ENCODE peak calls at places on chromosomes 12 and 14, in four cellular contexts. M is HepG2, N is K562, G is IMR-90. D is an unnamed sample.

GRCh38 chr12:121538699-121539061 is 42.1 kb downstream of the KDM2B start:
- DNase-seq in M (peak), N (no peak), G (peak), D (peak)

GRCh38 chr12:119940881-119941280 is 48.2 kb upstream of the BICDL1 start:
- DNase-seq in N (no peak), M (peak), G (peak), D (peak)

GRCh38 chr12:79547735-79548347 is 142.9 kb downstream of the PAWR start:
- DNase-seq in M (peak), N (peak), G (peak), D (peak)

GRCh38 chr12:27198036-27198435 is 46.0 kb upstream of the STK38L start:
- DNase-seq in G (peak), N (no peak), M (no peak), D (no peak)

GRCh38 chr12:108696111-108696995 is 35.0 kb downstream of the CORO1C start:
- DNase-seq in G (peak), M (no peak), N (peak), D (no peak)

GRCh38 chr12:109963743-109964429 is 32.3 kb downstream of the GIT2 start:
- DNase-seq in N (no peak), M (no peak), G (peak), D (no peak)

GRCh38 chr12:76259660-76260389 is 88.4 kb downstream of the BBS10 start:
- DNase-seq in M (no peak), G (peak), N (no peak), D (no peak)

GRCh38 chr14:33564774-33565630 is 385.9 kb downstream of the EGLN3 start:
- DNase-seq in M (peak), G (peak), N (peak), D (no peak)

GRCh38 chr14:53331247-53331646 is 178.1 kb upstream of the DDHD1 start:
- DNase-seq in M (no peak), G (peak), N (no peak), D (no peak)

GRCh38 chr12:93540506-93540905 is 32.0 kb upstream of the SOCS2 start:
- DNase-seq in M (no peak), G (no peak), N (no peak), D (no peak)

GRCh38 chr12:116456683-116457082 is 102.5 kb upstream of the MAP1LC3B2 start:
- DNase-seq in G (no peak), M (no peak), N (no peak), D (no peak)

GRCh38 chr12:57614178-57614947 is 3.1 kb downstream of the ARHGEF25 start:
- DNase-seq in M (no peak), G (peak), N (peak), D (peak)

GRCh38 chr14:65361920-65362319 is 50.6 kb upstream of the FUT8 start:
- DNase-seq in G (peak), N (no peak), M (no peak), D (no peak)

GRCh38 chr14:97441740-97442362 is 644.7 kb downstream of the VRK1 start:
- DNase-seq in G (no peak), N (no peak), M (no peak), D (no peak)

GRCh38 chr12:77032406-77032805 is 33.0 kb downstream of the E2F7 start:
- DNase-seq in N (no peak), G (peak), M (no peak), D (no peak)

GRCh38 chr12:83476006-83476405 is 789.3 kb downstream of the TMTC2 start:
- DNase-seq in N (no peak), G (no peak), M (no peak), D (no peak)

GRCh38 chr12:13170892-13171490 is 25.5 kb upstream of the EMP1 start:
- DNase-seq in M (no peak), N (no peak), G (peak), D (no peak)

GRCh38 chr14:20494935-20495766 is 10.2 kb upstream of the RNASE10 start:
- DNase-seq in M (no peak), G (peak), N (no peak), D (no peak)

DNA sequence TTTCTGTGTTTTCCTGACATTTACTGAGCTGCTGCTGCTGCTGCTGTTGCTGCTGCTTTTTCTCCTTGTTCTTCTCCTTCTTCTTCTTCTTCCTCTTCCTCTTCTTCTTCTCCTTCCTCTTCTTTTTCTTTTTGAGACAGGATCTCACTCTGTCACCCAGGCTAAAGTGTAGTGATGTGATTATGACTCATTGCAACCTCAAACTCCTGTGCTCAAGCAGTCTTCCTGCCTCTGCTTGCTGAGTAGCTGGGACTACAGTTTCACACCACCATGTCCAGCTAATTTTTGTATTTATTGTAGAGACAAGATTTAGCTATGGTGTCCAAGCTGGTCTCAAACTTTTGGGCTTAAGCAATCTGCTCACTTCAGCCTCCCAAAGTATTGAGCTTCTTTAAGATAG is 95.8 kb downstream of the TMTC3 start:
- DNase-seq in G (peak), N (no peak), M (no peak), D (no peak)
- TF ChIP-seq RAD21 in G (no peak), N (no peak), M (no peak), D (no peak)

GRCh38 chr14:32494566-32495434 is 165.7 kb downstream of the AKAP6 start:
- DNase-seq in N (no peak), M (no peak), G (peak), D (no peak)
- TF ChIP-seq MAZ in N (no peak), M (no peak), G (no peak), D (no peak)

DNA sequence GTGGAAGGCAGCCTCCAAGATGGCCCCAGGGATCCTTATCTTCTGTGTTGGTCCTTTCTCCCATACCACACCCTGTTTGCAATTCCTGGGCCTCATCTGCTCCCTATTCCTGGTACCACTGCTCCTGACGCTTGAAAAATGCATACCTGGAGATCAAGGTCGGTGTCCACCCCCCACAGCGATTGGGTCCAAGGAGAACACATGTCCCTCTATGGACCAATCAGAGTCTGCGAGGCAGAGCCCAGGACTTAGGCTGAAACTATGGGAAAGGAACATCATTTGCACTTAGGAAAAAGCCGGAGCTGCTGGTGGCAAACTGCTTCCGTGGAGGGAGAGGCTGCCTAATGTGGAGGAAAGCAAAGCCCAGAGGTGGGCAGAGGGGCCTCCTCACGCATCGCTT is 33.3 kb upstream of the ITPK1 start:
- DNase-seq in G (no peak), N (peak), M (no peak), D (no peak)
- TF ChIP-seq RAD21 in G (no peak), N (no peak), M (no peak), D (no peak)

GRCh38 chr14:91305650-91306431 is 61.3 kb upstream of the GPR68 start:
- DNase-seq in M (no peak), N (no peak), G (no peak), D (no peak)

GRCh38 chr14:91302391-91302790 is 57.9 kb upstream of the GPR68 start:
- DNase-seq in G (no peak), M (no peak), N (no peak), D (no peak)

GRCh38 chr14:91303924-91304229 is 59.4 kb upstream of the GPR68 start:
- DNase-seq in M (no peak), G (no peak), N (no peak), D (no peak)

GRCh38 chr14:91300957-91301356 is 56.5 kb upstream of the GPR68 start:
- DNase-seq in M (no peak), G (no peak), N (no peak), D (no peak)

DNA sequence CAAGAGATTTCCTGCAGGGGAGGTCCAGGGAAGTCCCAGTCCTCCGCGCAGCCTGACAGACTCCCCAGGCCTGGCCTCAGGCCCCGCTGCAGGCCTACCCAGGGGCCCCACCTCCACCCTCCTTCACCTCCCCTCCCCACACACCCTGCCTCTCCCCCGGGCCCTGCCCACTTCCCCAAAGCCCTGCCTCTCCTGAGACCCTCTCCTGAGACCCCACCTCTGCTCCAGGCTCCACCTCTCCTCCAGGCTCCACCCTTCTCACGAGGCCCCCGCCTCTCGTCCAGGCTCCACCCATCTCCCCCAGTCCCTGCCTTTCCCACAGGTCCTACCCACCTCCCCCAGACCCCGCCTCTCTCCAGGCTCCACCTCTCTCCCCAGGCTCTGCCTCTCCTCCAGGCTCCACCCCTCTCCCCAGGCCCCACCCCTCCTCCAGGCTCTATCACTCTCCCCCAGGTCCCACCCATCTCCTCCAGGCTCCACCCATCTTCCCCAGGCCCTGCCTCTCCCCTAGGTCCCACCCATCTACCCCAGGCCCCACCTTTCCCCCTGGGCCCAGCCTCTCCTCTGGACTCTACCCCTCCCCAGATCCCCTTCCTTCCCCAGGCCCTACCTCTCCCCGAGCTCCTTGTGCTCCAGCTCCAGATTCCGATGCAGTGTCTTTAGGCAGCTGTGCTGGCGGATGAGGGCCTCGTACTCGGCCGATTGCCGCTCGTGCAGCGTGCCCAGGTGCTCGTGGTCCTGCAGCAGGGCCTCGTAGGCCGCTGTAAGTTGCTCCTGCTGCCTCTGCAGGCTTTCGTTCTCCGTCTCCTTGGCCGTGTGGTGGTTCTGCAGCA is 58.8 kb upstream of the GPR68 start:
- DNase-seq in M (peak), N (peak), G (no peak), D (peak)
- TF ChIP-seq MAZ in M (no peak), N (no peak), G (no peak), D (no peak)

DNA sequence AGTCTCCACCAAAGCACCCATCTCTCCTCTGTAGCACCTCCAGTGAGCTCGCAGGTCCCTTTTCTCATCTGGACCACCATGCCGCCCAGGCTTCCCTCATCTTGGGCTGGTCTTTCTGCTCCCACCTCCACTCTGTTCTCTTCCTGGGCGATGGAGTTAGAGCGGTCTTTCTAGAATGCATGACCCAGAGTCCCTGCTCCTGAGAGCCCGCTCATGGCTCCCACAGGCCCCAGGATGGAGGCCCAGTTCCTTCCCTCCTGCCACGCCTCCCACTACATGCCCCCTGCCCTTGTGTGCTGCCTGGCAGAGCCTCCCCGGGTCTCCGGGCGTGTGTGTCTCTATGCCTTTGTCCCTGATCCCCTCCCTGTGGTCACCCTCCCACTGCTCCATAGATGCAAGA is 100.7 kb upstream of the RTL1 start:
- DNase-seq in M (no peak), N (no peak), G (no peak), D (no peak)
- TF ChIP-seq RAD21 in M (no peak), N (no peak), G (no peak), D (no peak)

DNA sequence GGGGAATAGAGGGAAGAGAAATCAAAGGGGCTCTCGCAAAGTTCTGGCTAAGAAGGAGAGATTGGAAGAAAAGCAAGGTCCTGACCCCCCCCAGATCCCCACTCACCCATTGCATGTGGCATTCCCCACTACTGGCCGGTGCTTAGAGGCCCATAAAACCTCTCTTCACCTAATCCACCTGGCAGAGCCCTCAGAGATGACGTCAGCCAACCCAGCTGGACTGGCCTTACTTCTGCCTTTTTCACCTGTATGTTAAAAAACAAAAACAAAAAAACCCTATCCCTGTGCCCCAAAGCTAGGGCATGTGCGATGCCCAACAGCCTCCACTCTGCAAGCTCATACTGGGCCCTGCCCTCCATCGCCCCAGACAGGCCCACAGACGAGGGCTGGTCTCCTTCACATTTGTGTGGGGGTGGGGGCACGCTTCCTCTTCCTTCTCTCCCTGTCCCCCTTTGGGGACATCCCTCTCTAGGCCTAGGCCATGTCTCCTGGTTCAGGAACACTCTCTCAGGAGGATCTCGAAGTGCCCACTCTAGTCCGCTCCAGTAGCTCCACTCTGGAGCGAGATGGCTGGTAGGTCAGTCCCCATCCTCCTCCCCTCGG is 37.2 kb downstream of the FIGNL2 start:
- DNase-seq in G (no peak), M (no peak), N (no peak), D (no peak)
- TF ChIP-seq MAZ in G (no peak), M (no peak), N (no peak), D (no peak)

GRCh38 chr12:32108829-32109228 is 2.2 kb downstream of the BICD1 start:
- DNase-seq in G (no peak), N (no peak), M (no peak), D (no peak)
- TF ChIP-seq RAD21 in G (no peak), N (no peak), M (no peak), D (no peak)